ENCODE peak calls at places on chromosomes 5 and 9, in five cellular contexts. One of them, this sample, is unnamed.

GRCh38 chr9:101449071-101449721 is 13.6 kb upstream of the ALDOB start:
- DNase-seq in GM23248: peak; percentile 86
- DNase-seq in CD4-positive, CD25-positive, alpha-beta regulatory T cell: peak; percentile 12
- DNase-seq in breast epithelium: peak; percentile 56
- DNase-seq in pancreas: peak; percentile 83
- DNase-seq in this sample: peak; percentile 78

GRCh38 chr9:2053883-2054845 is 39.0 kb downstream of the SMARCA2 start:
- DNase-seq in pancreas: no peak
- DNase-seq in GM23248: peak; percentile 91
- DNase-seq in CD4-positive, CD25-positive, alpha-beta regulatory T cell: peak; percentile 43
- DNase-seq in breast epithelium: peak; percentile 26
- DNase-seq in this sample: peak; percentile 83

GRCh38 chr9:35712762-35713400 is 19.1 kb downstream of the TLN1 start:
- DNase-seq in pancreas: no peak
- DNase-seq in GM23248: no peak
- DNase-seq in CD4-positive, CD25-positive, alpha-beta regulatory T cell: no peak
- DNase-seq in breast epithelium: no peak
- DNase-seq in this sample: no peak

GRCh38 chr9:127778280-127779135 is at the start of gene SH2D3C:
- DNase-seq in breast epithelium: no peak
- DNase-seq in CD4-positive, CD25-positive, alpha-beta regulatory T cell: peak; percentile 33
- DNase-seq in pancreas: no peak
- DNase-seq in GM23248: no peak
- DNase-seq in this sample: no peak

GRCh38 chr5:34585601-34586104 is 70.5 kb upstream of the RAI14 start:
- DNase-seq in CD4-positive, CD25-positive, alpha-beta regulatory T cell: no peak
- DNase-seq in pancreas: peak; percentile 60
- DNase-seq in GM23248: peak; percentile 71
- DNase-seq in breast epithelium: no peak
- DNase-seq in this sample: no peak

GRCh38 chr5:92704590-92704989 is 876.4 kb downstream of the NR2F1-AS1 start:
- DNase-seq in pancreas: no peak
- DNase-seq in breast epithelium: no peak
- DNase-seq in GM23248: peak; percentile 66
- DNase-seq in CD4-positive, CD25-positive, alpha-beta regulatory T cell: no peak
- DNase-seq in this sample: no peak

GRCh38 chr5:116612431-116612830 is 37.8 kb upstream of the SEMA6A start:
- DNase-seq in breast epithelium: no peak
- DNase-seq in CD4-positive, CD25-positive, alpha-beta regulatory T cell: no peak
- DNase-seq in pancreas: no peak
- DNase-seq in GM23248: no peak
- DNase-seq in this sample: no peak

GRCh38 chr5:76314643-76315042 is 88.4 kb upstream of the IQGAP2 start:
- DNase-seq in breast epithelium: no peak
- DNase-seq in pancreas: no peak
- DNase-seq in CD4-positive, CD25-positive, alpha-beta regulatory T cell: no peak
- DNase-seq in GM23248: no peak
- DNase-seq in this sample: no peak

GRCh38 chr5:155471027-155471426 is 457.5 kb downstream of the KIF4B start:
- DNase-seq in CD4-positive, CD25-positive, alpha-beta regulatory T cell: no peak
- DNase-seq in breast epithelium: no peak
- DNase-seq in GM23248: no peak
- DNase-seq in pancreas: no peak
- DNase-seq in this sample: no peak

GRCh38 chr9:37324691-37325490 is 97.6 kb upstream of the GRHPR start:
- DNase-seq in pancreas: no peak
- DNase-seq in GM23248: no peak
- DNase-seq in CD4-positive, CD25-positive, alpha-beta regulatory T cell: no peak
- DNase-seq in breast epithelium: no peak
- DNase-seq in this sample: no peak

GRCh38 chr5:178130576-178131445 is at the start of gene RMND5B:
- DNase-seq in breast epithelium: peak; percentile 71
- DNase-seq in CD4-positive, CD25-positive, alpha-beta regulatory T cell: peak; percentile 77
- DNase-seq in GM23248: peak; percentile 90
- DNase-seq in pancreas: peak; percentile 85
- DNase-seq in this sample: peak; percentile 89

GRCh38 chr5:132498152-132498551 is 7.6 kb upstream of the IRF1 start:
- DNase-seq in pancreas: peak; percentile 63
- DNase-seq in CD4-positive, CD25-positive, alpha-beta regulatory T cell: no peak
- DNase-seq in GM23248: peak; percentile 85
- DNase-seq in breast epithelium: peak; percentile 46
- DNase-seq in this sample: peak; percentile 92

GRCh38 chr5:68426609-68427008 is 211.1 kb downstream of the PIK3R1 start:
- DNase-seq in breast epithelium: no peak
- DNase-seq in pancreas: no peak
- DNase-seq in GM23248: no peak
- DNase-seq in CD4-positive, CD25-positive, alpha-beta regulatory T cell: no peak
- DNase-seq in this sample: no peak

GRCh38 chr5:31854181-31854624 is 215.3 kb downstream of the PDZD2 start:
- DNase-seq in GM23248: peak; percentile 16
- DNase-seq in CD4-positive, CD25-positive, alpha-beta regulatory T cell: no peak
- DNase-seq in breast epithelium: peak; percentile 18
- DNase-seq in pancreas: no peak
- DNase-seq in this sample: no peak

GRCh38 chr5:155897761-155898160 is 429.2 kb upstream of the SGCD start:
- DNase-seq in CD4-positive, CD25-positive, alpha-beta regulatory T cell: no peak
- DNase-seq in GM23248: peak; percentile 89
- DNase-seq in pancreas: no peak
- DNase-seq in breast epithelium: no peak
- DNase-seq in this sample: no peak

GRCh38 chr5:56470007-56470406 is 236.9 kb upstream of the ANKRD55 start:
- DNase-seq in pancreas: no peak
- DNase-seq in CD4-positive, CD25-positive, alpha-beta regulatory T cell: no peak
- DNase-seq in breast epithelium: no peak
- DNase-seq in GM23248: no peak
- DNase-seq in this sample: no peak
- H3K4me1 ChIP-seq in pancreas: no peaks in the 10 kb centered on the region
- H3K4me1 ChIP-seq in CD4-positive, CD25-positive, alpha-beta regulatory T cell: no peaks in the 10 kb centered on the region
- H3K4me1 ChIP-seq in breast epithelium: no peaks in the 10 kb centered on the region
- H3K4me1 ChIP-seq in GM23248: peaks cover 7% of the 10 kb centered on the region
- H3K4me1 ChIP-seq in this sample: no peaks in the 10 kb centered on the region

DNA sequence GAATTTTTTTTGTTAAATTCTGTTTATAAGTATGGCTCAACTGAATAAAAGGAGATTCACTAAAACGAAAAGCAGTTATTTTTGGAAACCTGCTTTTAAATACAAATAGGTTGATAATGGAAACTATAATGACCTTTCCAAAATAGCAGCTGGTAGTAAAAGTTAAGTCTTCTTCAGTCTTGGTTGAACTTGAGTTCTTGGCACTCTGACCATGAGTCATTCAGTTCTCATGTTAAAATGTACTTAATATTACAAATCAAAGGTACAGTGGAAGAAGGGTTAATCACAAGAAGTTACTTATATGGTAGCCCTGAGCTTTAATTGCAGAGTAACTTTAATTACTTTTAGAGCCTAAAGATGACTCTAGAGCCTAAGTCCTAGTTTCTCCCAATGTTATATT is 62.1 kb downstream of the KLF9 start:
- DNase-seq in CD4-positive, CD25-positive, alpha-beta regulatory T cell: no peak
- DNase-seq in pancreas: no peak
- DNase-seq in breast epithelium: no peak
- DNase-seq in GM23248: peak; percentile 64
- DNase-seq in this sample: no peak
- H3K4me1 ChIP-seq in CD4-positive, CD25-positive, alpha-beta regulatory T cell: no peaks in the 10 kb centered on the region
- H3K4me1 ChIP-seq in pancreas: no peaks in the 10 kb centered on the region
- H3K4me1 ChIP-seq in breast epithelium: no peaks in the 10 kb centered on the region
- H3K4me1 ChIP-seq in GM23248: peaks cover 5% of the 10 kb centered on the region
- H3K4me1 ChIP-seq in this sample: no peaks in the 10 kb centered on the region

GRCh38 chr9:130186051-130186450 is 13.8 kb downstream of the NCS1 start:
- DNase-seq in GM23248: no peak
- DNase-seq in CD4-positive, CD25-positive, alpha-beta regulatory T cell: no peak
- DNase-seq in pancreas: no peak
- DNase-seq in breast epithelium: no peak
- DNase-seq in this sample: no peak

GRCh38 chr9:130188860-130189481 is 16.8 kb downstream of the NCS1 start:
- DNase-seq in CD4-positive, CD25-positive, alpha-beta regulatory T cell: no peak
- DNase-seq in GM23248: no peak
- DNase-seq in pancreas: no peak
- DNase-seq in breast epithelium: no peak
- DNase-seq in this sample: no peak

GRCh38 chr9:130186839-130187522 is 14.8 kb downstream of the NCS1 start:
- DNase-seq in breast epithelium: peak; percentile 51
- DNase-seq in GM23248: peak; percentile 89
- DNase-seq in pancreas: peak; percentile 65
- DNase-seq in CD4-positive, CD25-positive, alpha-beta regulatory T cell: no peak
- DNase-seq in this sample: no peak

GRCh38 chr9:130185494-130186005 is 13.3 kb downstream of the NCS1 start:
- DNase-seq in breast epithelium: no peak
- DNase-seq in GM23248: no peak
- DNase-seq in pancreas: no peak
- DNase-seq in CD4-positive, CD25-positive, alpha-beta regulatory T cell: no peak
- DNase-seq in this sample: no peak

DNA sequence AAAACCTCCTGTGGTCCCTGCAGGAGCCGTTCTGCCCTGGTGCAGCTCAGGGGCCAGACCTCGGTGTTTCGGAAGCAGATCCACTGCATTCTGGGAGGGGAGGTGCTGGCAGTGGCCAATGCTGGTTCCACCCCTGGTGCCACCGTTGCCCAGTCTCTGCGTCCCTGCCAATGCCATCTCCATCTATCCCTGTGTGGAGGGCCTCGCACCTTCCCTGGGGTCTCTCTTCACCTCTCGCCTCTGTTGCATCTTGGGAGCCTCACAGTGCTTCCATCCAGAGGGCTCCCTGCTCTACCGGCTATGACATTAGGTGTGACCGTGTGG is 15.3 kb downstream of the NCS1 start:
- DNase-seq in CD4-positive, CD25-positive, alpha-beta regulatory T cell: no peak
- DNase-seq in pancreas: no peak
- DNase-seq in GM23248: no peak
- DNase-seq in breast epithelium: no peak
- DNase-seq in this sample: no peak
- H3K4me1 ChIP-seq in CD4-positive, CD25-positive, alpha-beta regulatory T cell: no peaks in the 10 kb centered on the region
- H3K4me1 ChIP-seq in pancreas: peaks cover 5% of the 10 kb centered on the region
- H3K4me1 ChIP-seq in GM23248: peaks cover 32% of the 10 kb centered on the region
- H3K4me1 ChIP-seq in breast epithelium: no peaks in the 10 kb centered on the region
- H3K4me1 ChIP-seq in this sample: peaks cover 38% of the 10 kb centered on the region

DNA sequence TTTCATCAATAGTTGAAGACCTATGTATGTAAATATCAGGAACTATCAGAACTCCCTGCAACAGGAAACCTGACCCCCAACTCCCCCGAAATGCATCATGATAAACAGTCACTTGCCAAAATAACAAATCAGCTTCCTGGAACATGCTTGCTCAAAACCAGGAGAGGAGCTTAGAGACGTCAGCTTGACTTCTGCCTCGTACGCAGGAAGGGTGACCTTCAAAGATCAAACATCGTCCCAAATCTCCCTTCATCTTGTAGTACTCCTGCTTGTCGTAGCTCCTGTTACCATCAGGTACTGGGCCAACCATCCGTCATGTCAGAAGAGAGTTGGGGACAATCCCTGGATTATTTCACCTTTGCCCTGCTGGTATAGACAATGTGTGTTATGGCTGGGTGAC is 396.1 kb downstream of the GADD45G start:
- DNase-seq in breast epithelium: no peak
- DNase-seq in pancreas: no peak
- DNase-seq in CD4-positive, CD25-positive, alpha-beta regulatory T cell: no peak
- DNase-seq in GM23248: no peak
- DNase-seq in this sample: no peak
- H3K4me1 ChIP-seq in breast epithelium: no peaks in the 10 kb centered on the region
- H3K4me1 ChIP-seq in pancreas: peaks cover 22% of the 10 kb centered on the region
- H3K4me1 ChIP-seq in CD4-positive, CD25-positive, alpha-beta regulatory T cell: no peaks in the 10 kb centered on the region
- H3K4me1 ChIP-seq in GM23248: no peaks in the 10 kb centered on the region
- H3K4me1 ChIP-seq in this sample: peaks cover 24% of the 10 kb centered on the region

DNA sequence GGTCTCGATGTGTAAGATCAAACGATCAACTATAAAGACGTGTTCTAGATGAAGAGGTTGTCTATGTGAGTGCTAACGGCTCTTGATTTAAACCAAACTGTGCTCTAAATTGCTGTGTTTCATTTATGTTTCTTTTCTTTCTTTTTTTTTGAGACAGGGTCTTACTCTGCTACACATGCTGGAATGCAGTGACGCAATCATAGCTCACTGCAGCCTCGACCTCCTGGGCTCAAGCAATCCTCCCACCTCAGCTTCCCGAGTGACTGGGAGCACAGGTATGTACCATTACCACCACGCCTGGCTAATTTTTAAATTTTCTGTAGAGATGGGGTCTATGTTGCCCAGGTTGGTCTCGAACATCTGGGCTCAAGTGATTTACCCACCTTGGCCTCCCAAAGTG is 24.0 kb upstream of the RNF130 start:
- DNase-seq in breast epithelium: no peak
- DNase-seq in pancreas: no peak
- DNase-seq in CD4-positive, CD25-positive, alpha-beta regulatory T cell: no peak
- DNase-seq in GM23248: no peak
- DNase-seq in this sample: no peak
- H3K4me1 ChIP-seq in breast epithelium: no peaks in the 10 kb centered on the region
- H3K4me1 ChIP-seq in pancreas: no peaks in the 10 kb centered on the region
- H3K4me1 ChIP-seq in CD4-positive, CD25-positive, alpha-beta regulatory T cell: peaks cover 4% of the 10 kb centered on the region
- H3K4me1 ChIP-seq in GM23248: no peaks in the 10 kb centered on the region
- H3K4me1 ChIP-seq in this sample: no peaks in the 10 kb centered on the region

GRCh38 chr5:141507387-141508091 is 18.7 kb downstream of the PCDHGC5 start:
- DNase-seq in GM23248: peak; percentile 91
- DNase-seq in breast epithelium: no peak
- DNase-seq in CD4-positive, CD25-positive, alpha-beta regulatory T cell: no peak
- DNase-seq in pancreas: no peak
- DNase-seq in this sample: no peak
- H3K4me1 ChIP-seq in GM23248: peaks cover 37% of the 10 kb centered on the region
- H3K4me1 ChIP-seq in breast epithelium: peaks cover 5% of the 10 kb centered on the region
- H3K4me1 ChIP-seq in CD4-positive, CD25-positive, alpha-beta regulatory T cell: no peaks in the 10 kb centered on the region
- H3K4me1 ChIP-seq in pancreas: no peaks in the 10 kb centered on the region
- H3K4me1 ChIP-seq in this sample: peaks cover 35% of the 10 kb centered on the region

DNA sequence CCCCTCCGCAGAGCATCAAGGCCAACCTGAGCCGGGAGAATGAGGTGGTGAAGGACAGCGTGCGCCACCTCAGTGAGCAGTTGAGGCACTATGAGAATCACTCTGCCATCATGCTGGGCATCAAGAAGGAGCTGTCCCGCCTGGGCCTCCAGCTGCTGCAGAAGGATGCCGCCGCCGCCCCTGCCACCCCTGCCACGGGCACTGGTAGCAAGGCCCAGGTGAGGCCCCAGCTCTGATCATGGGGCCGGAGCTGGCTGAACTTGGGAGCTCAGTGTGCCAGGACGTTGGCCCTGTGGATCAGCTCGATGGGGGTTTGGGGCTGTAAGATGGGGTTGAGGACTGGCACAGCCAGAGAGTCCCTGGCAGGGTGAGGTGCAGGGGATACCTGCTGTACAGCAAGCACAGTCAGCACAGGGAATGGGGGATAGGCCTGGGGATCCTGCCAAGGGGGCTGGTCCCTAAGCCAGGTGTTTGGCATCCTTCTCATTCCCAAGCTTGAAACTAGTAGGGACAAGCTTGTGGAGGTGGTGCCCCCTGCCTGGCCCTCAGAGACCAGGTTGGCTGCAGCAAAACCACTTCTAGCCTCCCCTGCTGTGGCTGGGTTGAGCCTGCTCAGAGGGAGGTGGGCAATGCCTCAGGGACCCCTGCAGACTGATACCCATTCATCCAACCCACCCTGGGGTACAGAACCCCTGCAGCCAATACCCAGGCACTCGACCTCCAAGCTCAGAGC is 22.5 kb downstream of the OLFML2A start:
- DNase-seq in pancreas: peak; percentile 93
- DNase-seq in GM23248: no peak
- DNase-seq in breast epithelium: no peak
- DNase-seq in CD4-positive, CD25-positive, alpha-beta regulatory T cell: no peak
- DNase-seq in this sample: no peak
- H3K4me1 ChIP-seq in pancreas: peaks cover 16% of the 10 kb centered on the region
- H3K4me1 ChIP-seq in GM23248: peaks cover 6% of the 10 kb centered on the region
- H3K4me1 ChIP-seq in breast epithelium: peaks cover 5% of the 10 kb centered on the region
- H3K4me1 ChIP-seq in CD4-positive, CD25-positive, alpha-beta regulatory T cell: no peaks in the 10 kb centered on the region
- H3K4me1 ChIP-seq in this sample: no peaks in the 10 kb centered on the region

This sample was measured in ascending aorta.